ENCODE peak calls at places on chromosomes 5 and 9, in five cellular contexts. U, C, T, K and F are unnamed samples.

GRCh38 chr5:130135506-130135905 is 231.2 kb downstream of the CHSY3 start:
- DNase-seq in U (peak), C (no peak), T (no peak), K (no peak), F (no peak)

GRCh38 chr9:16134351-16134750 is 581.5 kb downstream of the CCDC171 start:
- DNase-seq in U (no peak), C (no peak), T (no peak), K (no peak), F (no peak)

GRCh38 chr5:157108961-157109360 is at the start of gene HAVCR2:
- DNase-seq in U (no peak), C (no peak), T (peak), K (no peak), F (peak)

GRCh38 chr5:54883374-54884194 is 101.8 kb downstream of the ESM1 start:
- DNase-seq in U (no peak), C (no peak), T (no peak), K (peak), F (no peak)

GRCh38 chr9:122991370-122991830 is 42.1 kb upstream of the GPR21 start:
- DNase-seq in U (peak), C (peak), T (peak), K (no peak), F (peak)

GRCh38 chr5:176788091-176788490 is 22.3 kb upstream of the UNC5A start:
- DNase-seq in U (no peak), C (no peak), T (no peak), K (no peak), F (no peak)

GRCh38 chr5:137016783-137017324 is 482.3 kb downstream of the SPOCK1 start:
- DNase-seq in U (no peak), C (no peak), T (no peak), K (no peak), F (no peak)

GRCh38 chr9:138102246-138103051 is 224.9 kb downstream of the CACNA1B start:
- DNase-seq in U (no peak), C (no peak), T (no peak), K (no peak), F (peak)

GRCh38 chr5:97245371-97245770 is 62.3 kb upstream of the RIOK2 start:
- DNase-seq in U (no peak), C (no peak), T (no peak), K (no peak), F (no peak)

GRCh38 chr5:74519161-74519571 is 121.4 kb downstream of the ENC1 start:
- DNase-seq in U (no peak), C (no peak), T (no peak), K (no peak), F (no peak)

GRCh38 chr5:87210743-87211142 is 56.9 kb upstream of the RASA1 start:
- DNase-seq in U (no peak), C (no peak), T (no peak), K (no peak), F (no peak)

GRCh38 chr9:764105-764524 is 77.4 kb upstream of the DMRT1 start:
- DNase-seq in U (no peak), C (peak), T (peak), K (peak), F (peak)

GRCh38 chr9:135805422-135806022 is 101.8 kb downstream of the CAMSAP1 start:
- DNase-seq in U (no peak), C (no peak), T (no peak), K (no peak), F (no peak)

GRCh38 chr5:53253421-53253871 is 143.9 kb upstream of the MOCS2 start:
- DNase-seq in U (peak), C (no peak), T (no peak), K (no peak), F (no peak)

GRCh38 chr5:39328731-39329130 is 35.6 kb downstream of the C9 start:
- DNase-seq in U (no peak), C (no peak), T (no peak), K (no peak), F (no peak)